ENCODE peak calls at places on chromosomes 1 and 21, in ten cellular contexts. M is MM.1S, T is GM13977, N is PC-9, K is GM04503, J is bronchial epithelial cell, Y is iris pigment epithelial cell, U is GM12865, A is NCI-H524 treated with DMSO at 0.1 percent for 48 hours, Z is COR-L47. F is an unnamed sample.

GRCh38 chr1:23249785-23250184 is 32.5 kb upstream of the HTR1D start:
- DNase-seq in M (no peak), T (no peak), N (no peak), K (no peak), J (no peak), Y (peak; percentile 16), U (no peak), A (no peak), Z (peak; percentile 37), F (no peak)

GRCh38 chr1:25130895-25131294 is 101.4 kb downstream of the SYF2 start:
- DNase-seq in M (no peak), T (no peak), N (no peak), K (no peak), J (no peak), Y (no peak), U (no peak), A (no peak), Z (no peak), F (no peak)

GRCh38 chr1:68370101-68370915 is 79.4 kb downstream of the RPE65 start:
- DNase-seq in M (no peak), T (no peak), N (no peak), K (no peak), J (no peak), Y (no peak), U (no peak), A (no peak), Z (no peak), F (no peak)

GRCh38 chr21:44755227-44755626 is 43.9 kb upstream of the TSPEAR start:
- DNase-seq in M (no peak), T (no peak), N (no peak), K (no peak), J (peak; percentile 14), Y (peak; percentile 20), U (no peak), A (no peak), Z (no peak), F (no peak)

GRCh38 chr1:14367444-14367843 is 231.0 kb upstream of the KAZN start:
- DNase-seq in M (no peak), T (no peak), N (no peak), K (no peak), J (no peak), Y (no peak), U (no peak), A (no peak), Z (no peak), F (no peak)

GRCh38 chr1:166903232-166903631 is 27.2 kb upstream of the TADA1 start:
- DNase-seq in M (no peak), T (no peak), N (no peak), K (no peak), J (no peak), Y (no peak), U (peak; percentile 9), A (no peak), Z (no peak), F (no peak)

GRCh38 chr1:112625696-112626095 is 6.1 kb downstream of the CAPZA1 start:
- DNase-seq in M (no peak), T (no peak), N (no peak), K (peak; percentile 14), J (no peak), Y (peak; percentile 62), U (no peak), A (no peak), Z (no peak), F (no peak)

GRCh38 chr1:63703661-63704060 is 70.2 kb upstream of the ROR1 start:
- DNase-seq in M (no peak), T (no peak), N (no peak), K (no peak), J (no peak), Y (no peak), U (no peak), A (no peak), Z (peak; percentile 60), F (peak; percentile 75)

GRCh38 chr1:43754892-43755291 is 47.6 kb downstream of the ST3GAL3 start:
- DNase-seq in M (no peak), T (no peak), N (no peak), K (no peak), J (no peak), Y (no peak), U (no peak), A (no peak), Z (no peak), F (no peak)

GRCh38 chr1:79304131-79304530 is 297.6 kb upstream of the ADGRL4 start:
- DNase-seq in M (no peak), T (no peak), N (no peak), K (peak; percentile 39), J (no peak), Y (peak; percentile 4), U (no peak), A (no peak), Z (no peak), F (no peak)

GRCh38 chr1:63847308-63847910 is 73.6 kb downstream of the ROR1 start:
- DNase-seq in M (no peak), T (no peak), N (peak; percentile 55), K (no peak), J (peak; percentile 12), Y (no peak), U (no peak), A (no peak), Z (peak; percentile 16), F (no peak)

GRCh38 chr1:171754971-171755370 is 13.1 kb upstream of the VAMP4 start:
- DNase-seq in M (no peak), T (no peak), N (no peak), K (no peak), J (no peak), Y (peak; percentile 57), U (no peak), A (no peak), Z (no peak), F (no peak)

GRCh38 chr21:42343963-42344510 is 6.8 kb downstream of the TFF2 start:
- DNase-seq in M (no peak), T (no peak), N (no peak), K (no peak), J (no peak), Y (no peak), U (no peak), A (no peak), Z (no peak), F (no peak)

GRCh38 chr1:181021811-181022434 is 747 bp downstream of the STX6 start:
- DNase-seq in M (peak; percentile 70), T (peak; percentile 81), N (peak; percentile 64), K (no peak), J (peak; percentile 89), Y (peak; percentile 82), U (peak; percentile 83), A (no peak), Z (peak; percentile 62), F (peak; percentile 75)

GRCh38 chr1:170939476-170939875 is 4.1 kb downstream of the MROH9 start:
- DNase-seq in M (no peak), T (no peak), N (no peak), K (no peak), J (no peak), Y (no peak), U (no peak), A (no peak), Z (no peak), F (no peak)

GRCh38 chr1:193322218-193322617 is 135.8 kb upstream of the B3GALT2 start:
- DNase-seq in M (no peak), T (no peak), N (peak; percentile 48), K (no peak), J (peak; percentile 83), Y (peak; percentile 91), U (no peak), A (no peak), Z (no peak), F (no peak)

GRCh38 chr1:245800901-245801605 is 646.3 kb downstream of the KIF26B start:
- DNase-seq in M (no peak), T (no peak), N (no peak), K (no peak), J (no peak), Y (no peak), U (no peak), A (no peak), Z (no peak), F (no peak)